ENCODE peak calls at places on chromosome 20, in nine cellular contexts. U, J, V, E, T, C, Y, H and Q are unnamed samples.

GRCh38 chr20:23415958-23416583 is 5.2 kb downstream of the NAPB start:
- DNase-seq in H (no peak), E (peak), U (no peak), C (no peak), T (no peak), J (no peak), V (no peak), Y (no peak), Q (no peak)

GRCh38 chr20:11502051-11502450 is 415.6 kb upstream of the BTBD3 start:
- DNase-seq in E (no peak), V (no peak), Y (no peak), C (no peak), T (no peak), U (no peak), J (no peak), H (no peak), Q (no peak)

GRCh38 chr20:62980970-62981369 is 25.8 kb downstream of the BHLHE23 start:
- DNase-seq in T (no peak), E (no peak), Y (peak), U (no peak), V (no peak), C (peak), H (no peak), J (no peak), Q (peak)

GRCh38 chr20:56893206-56893605 is 264.1 kb downstream of the TFAP2C start:
- DNase-seq in J (no peak), Y (no peak), U (no peak), T (no peak), V (peak), C (no peak), H (no peak), E (peak), Q (peak)

GRCh38 chr20:23637282-23638221 is at the start of gene CST3:
- DNase-seq in T (peak), H (peak), U (peak), J (peak), E (peak), C (no peak), V (no peak), Y (no peak), Q (no peak)

GRCh38 chr20:59118855-59119254 is 44.8 kb upstream of the ZNF831 start:
- DNase-seq in T (no peak), C (no peak), Y (no peak), J (no peak), E (no peak), V (no peak), U (no peak), H (no peak), Q (no peak)

GRCh38 chr20:47669927-47670890 is 115.1 kb downstream of the SULF2 start:
- DNase-seq in C (no peak), Y (no peak), J (no peak), V (no peak), H (no peak), U (no peak), T (no peak), E (no peak), Q (no peak)

GRCh38 chr20:3606021-3606420 is 57.2 kb downstream of the GFRA4 start:
- DNase-seq in C (no peak), H (no peak), V (no peak), U (no peak), T (no peak), J (no peak), E (no peak), Y (no peak), Q (no peak)

GRCh38 chr20:34235875-34236274 is 5.3 kb upstream of the ASIP start:
- DNase-seq in T (no peak), C (no peak), E (no peak), V (no peak), U (no peak), Y (no peak), H (no peak), J (no peak), Q (no peak)

GRCh38 chr20:32648761-32649615 is 24.8 kb downstream of the C20orf203 start:
- DNase-seq in C (no peak), H (no peak), E (no peak), U (no peak), V (no peak), Y (no peak), T (no peak), J (no peak), Q (no peak)

GRCh38 chr20:63059684-63060056 is 52.9 kb upstream of the BHLHE23 start:
- DNase-seq in E (no peak), J (no peak), H (no peak), T (no peak), U (no peak), C (no peak), Y (no peak), V (no peak), Q (no peak)

GRCh38 chr20:57708694-57709673 is 831 bp downstream of the PMEPA1 start:
- DNase-seq in E (no peak), U (no peak), C (no peak), Y (peak), J (no peak), V (no peak), T (no peak), H (no peak), Q (no peak)

GRCh38 chr20:59820204-59821041 is 113.0 kb downstream of the SYCP2 start:
- DNase-seq in J (no peak), U (no peak), E (no peak), V (no peak), H (peak), T (no peak), C (no peak), Y (no peak), Q (no peak)

GRCh38 chr20:50251992-50252491 is 61.4 kb downstream of the CEBPB start:
- DNase-seq in T (no peak), J (peak), H (no peak), Y (no peak), U (no peak), C (no peak), E (no peak), V (no peak), Q (no peak)

GRCh38 chr20:3972161-3972560 is 43.2 kb downstream of the RNF24 start:
- DNase-seq in E (no peak), V (no peak), C (no peak), Y (no peak), J (no peak), H (no peak), T (no peak), U (no peak), Q (no peak)

GRCh38 chr20:36802326-36803223 is 29.0 kb upstream of the DSN1 start:
- DNase-seq in H (no peak), E (no peak), J (no peak), V (no peak), Y (no peak), T (no peak), C (no peak), U (no peak), Q (no peak)

GRCh38 chr20:63521602-63522001 is 1.0 kb downstream of the PPDPF start:
- DNase-seq in J (no peak), V (no peak), U (peak), H (no peak), E (no peak), Y (no peak), T (no peak), C (no peak), Q (no peak)

GRCh38 chr20:37669062-37669772 is 24.6 kb upstream of the CTNNBL1 start:
- DNase-seq in Y (no peak), C (no peak), T (no peak), V (no peak), U (no peak), E (peak), H (no peak), J (no peak), Q (no peak)

GRCh38 chr20:53943522-53944291 is 126.7 kb downstream of the BCAS1 start:
- DNase-seq in T (peak), U (no peak), E (no peak), J (no peak), H (no peak), C (no peak), V (no peak), Y (peak), Q (peak)

GRCh38 chr20:58875111-58875510 is 22.6 kb downstream of the GNAS start:
- DNase-seq in V (no peak), U (no peak), J (no peak), Y (no peak), E (no peak), H (no peak), C (no peak), T (no peak), Q (no peak)

GRCh38 chr20:34037121-34037520 is 43.4 kb downstream of the RALY start:
- DNase-seq in H (no peak), U (no peak), Y (peak), E (peak), T (no peak), J (no peak), C (peak), V (peak), Q (no peak)

GRCh38 chr20:48371211-48371610 is 456.6 kb downstream of the PREX1 start:
- DNase-seq in V (no peak), U (no peak), J (no peak), C (no peak), H (no peak), E (no peak), T (no peak), Y (no peak), Q (no peak)

GRCh38 chr20:17808357-17808756 is 108.6 kb downstream of the BANF2 start:
- DNase-seq in J (peak), T (no peak), C (no peak), Y (no peak), V (no peak), E (no peak), H (no peak), U (peak), Q (no peak)

GRCh38 chr20:63043348-63044203 is 36.8 kb upstream of the BHLHE23 start:
- DNase-seq in T (no peak), H (no peak), U (no peak), J (no peak), Y (no peak), V (no peak), C (no peak), E (no peak), Q (no peak)

GRCh38 chr20:32528291-32528891 is 56.7 kb downstream of the NOL4L start:
- DNase-seq in Y (no peak), U (no peak), C (no peak), J (no peak), V (no peak), E (no peak), H (no peak), T (no peak), Q (no peak)

GRCh38 chr20:53316221-53316937 is 277.3 kb downstream of the ZNF217 start:
- DNase-seq in E (peak), H (no peak), J (no peak), V (no peak), C (no peak), U (no peak), Y (no peak), T (no peak), Q (no peak)

GRCh38 chr20:21002486-21002885 is 103.7 kb downstream of the LINC00237 start:
- DNase-seq in T (no peak), V (no peak), U (no peak), C (no peak), H (no peak), Y (no peak), E (no peak), J (no peak), Q (no peak)

GRCh38 chr20:57747889-57748456 is 38.2 kb upstream of the PMEPA1 start:
- DNase-seq in E (no peak), Y (no peak), V (no peak), U (no peak), T (no peak), H (no peak), C (no peak), J (no peak), Q (no peak)

GRCh38 chr20:17848649-17849048 is 119.9 kb downstream of the SNX5 start:
- DNase-seq in U (no peak), V (no peak), E (no peak), C (no peak), H (no peak), T (peak), J (no peak), Y (no peak), Q (peak)

GRCh38 chr20:50724851-50725721 is 6.3 kb upstream of the PARD6B start:
- DNase-seq in H (no peak), U (peak), Y (peak), C (peak), V (peak), J (peak), E (peak), T (no peak), Q (no peak)